ENCODE peak calls at places on chromosome 18, in six cellular contexts. R is cardiac fibroblast; D is GM12865; I is Calu3; E is GDM1; X is stimulated activated CD8-positive, alpha-beta memory T cell treated with anti-CD3 and anti-CD28 coated beads, Interleukin-15, amount 100 ng/mL, for 4 hours. V is an unnamed sample.

GRCh38 chr18:10130626-10131025 is 216.8 kb downstream of the VAPA start:
- DNase-seq in I (no peak), D (no peak), X (no peak), E (no peak), R (no peak), V (peak)

GRCh38 chr18:7668392-7668791 is 101.3 kb downstream of the PTPRM start:
- DNase-seq in E (no peak), R (no peak), X (no peak), D (no peak), I (no peak), V (no peak)

GRCh38 chr18:55577812-55578539 is 10.0 kb downstream of the TCF4 start:
- DNase-seq in D (peak), I (no peak), E (no peak), R (no peak), X (no peak), V (no peak)

GRCh38 chr18:57801379-57802165 is 1.5 kb downstream of the ATP8B1 start:
- DNase-seq in D (no peak), R (peak), X (no peak), E (no peak), I (peak), V (peak)

GRCh38 chr18:3712485-3712884 is 262.5 kb downstream of the TGIF1 start:
- DNase-seq in R (no peak), D (no peak), E (no peak), I (no peak), X (no peak), V (no peak)

GRCh38 chr18:79948719-79949411 is 2.6 kb downstream of the SLC66A2 start:
- DNase-seq in E (no peak), R (no peak), X (no peak), I (no peak), D (no peak), V (no peak)

GRCh38 chr18:77607087-77607486 is 357.4 kb downstream of the GALR1 start:
- DNase-seq in E (no peak), D (no peak), R (no peak), I (no peak), X (no peak), V (no peak)

GRCh38 chr18:73954267-73954666 is 193.4 kb downstream of the FBXO15 start:
- DNase-seq in R (no peak), X (no peak), D (no peak), E (no peak), I (no peak), V (no peak)

GRCh38 chr18:77136076-77136718 is 3.6 kb upstream of the MBP start:
- DNase-seq in D (no peak), R (no peak), E (no peak), I (no peak), X (no peak), V (no peak)

GRCh38 chr18:44601447-44601846 is 79.2 kb upstream of the SETBP1 start:
- DNase-seq in E (no peak), D (no peak), R (peak), X (no peak), I (no peak), V (peak)

GRCh38 chr18:73749304-73749703 is 398.3 kb downstream of the FBXO15 start:
- DNase-seq in I (no peak), D (no peak), X (no peak), E (no peak), R (no peak), V (no peak)

GRCh38 chr18:63284861-63285260 is 34.7 kb downstream of the BCL2 start:
- DNase-seq in E (no peak), X (no peak), D (no peak), I (no peak), R (no peak), V (no peak)

GRCh38 chr18:79872852-79873444 is 75.2 kb downstream of the KCNG2 start:
- DNase-seq in R (no peak), E (no peak), X (no peak), D (no peak), I (no peak), V (no peak)

GRCh38 chr18:62741118-62741566 is 25.8 kb downstream of the PHLPP1 start:
- DNase-seq in X (no peak), I (peak), D (no peak), R (peak), E (no peak), V (peak)

GRCh38 chr18:58754544-58755068 is 83.3 kb downstream of the MALT1 start:
- DNase-seq in X (no peak), D (no peak), I (no peak), E (peak), R (no peak), V (peak)

GRCh38 chr18:36299010-36299409 is 1.5 kb downstream of the FHOD3 start:
- DNase-seq in R (no peak), X (no peak), E (no peak), I (no peak), D (no peak), V (no peak)

GRCh38 chr18:21571763-21572162 is 28.7 kb downstream of the ESCO1 start:
- DNase-seq in R (no peak), X (no peak), E (no peak), D (no peak), I (no peak), V (no peak)

GRCh38 chr18:58695772-58696171 is 24.5 kb downstream of the MALT1 start:
- DNase-seq in R (no peak), D (no peak), I (no peak), X (no peak), E (no peak), V (no peak)

GRCh38 chr18:43534511-43534910 is 257.2 kb upstream of the SYT4 start:
- DNase-seq in R (peak), I (no peak), X (no peak), E (no peak), D (no peak), V (peak)

GRCh38 chr18:36419188-36419912 is 121.8 kb downstream of the FHOD3 start:
- DNase-seq in E (no peak), R (no peak), D (no peak), I (no peak), X (no peak), V (no peak)

GRCh38 chr18:3652380-3653262 is 202.6 kb downstream of the TGIF1 start:
- DNase-seq in R (peak), E (peak), D (no peak), I (peak), X (peak), V (peak)

GRCh38 chr18:77366725-77367641 is 117.3 kb downstream of the GALR1 start:
- DNase-seq in I (no peak), D (no peak), E (no peak), X (no peak), R (peak), V (peak)

GRCh38 chr18:45335644-45336043 is 279.6 kb upstream of the SLC14A2 start:
- DNase-seq in E (no peak), R (no peak), X (no peak), D (no peak), I (peak), V (no peak)